ENCODE peak calls at places on chromosome 6, in six cellular contexts. B is activated T-cell treated with anti-CD3 and anti-CD28 coated beads for 48 hours, X is Kasumi-1, H is cardiac fibroblast, W is IMR-90, F is left cardiac atrium. P is an unnamed sample.

GRCh38 chr6:5305968-5306626 is 44.8 kb downstream of the FARS2 start:
- DNase-seq in B (no peak), H (peak; percentile 36), X (no peak), F (no peak), W (peak; percentile 39), P (no peak)

GRCh38 chr6:85451586-85452306 is 1.9 kb downstream of the NT5E start:
- DNase-seq in B (no peak), H (no peak), X (no peak), W (no peak), F (no peak), P (no peak)

GRCh38 chr6:15793288-15793687 is 130.5 kb upstream of the DTNBP1 start:
- DNase-seq in B (no peak), H (no peak), X (no peak), W (peak; percentile 35), F (no peak), P (no peak)

GRCh38 chr6:25169551-25170335 is 109.4 kb upstream of the CARMIL1 start:
- DNase-seq in X (no peak), W (peak; percentile 60), F (no peak), H (peak; percentile 38), B (no peak), P (no peak)

GRCh38 chr6:163529605-163530004 is 115.1 kb downstream of the QKI start:
- DNase-seq in X (no peak), B (no peak), H (peak; percentile 93), W (peak; percentile 92), F (no peak), P (no peak)

GRCh38 chr6:6686748-6687601 is 98.5 kb downstream of the LY86 start:
- DNase-seq in X (peak; percentile 93), F (peak; percentile 93), W (no peak), B (peak; percentile 5), H (peak; percentile 74), P (no peak)

GRCh38 chr6:26020291-26020982 is 57.8 kb downstream of the TRIM38 start:
- DNase-seq in H (peak; percentile 96), B (peak; percentile 62), F (peak; percentile 81), W (peak; percentile 95), X (peak; percentile 94), P (peak; percentile 95)

GRCh38 chr6:118918326-118918725 is 16.6 kb downstream of the MCM9 start:
- DNase-seq in W (peak; percentile 34), B (no peak), H (no peak), F (no peak), X (no peak), P (no peak)

GRCh38 chr6:153108320-153108719 is 22.8 kb downstream of the RGS17 start:
- DNase-seq in F (no peak), B (no peak), W (no peak), X (no peak), H (peak; percentile 54), P (no peak)

GRCh38 chr6:160215232-160215631 is 43.4 kb downstream of the SLC22A2 start:
- DNase-seq in X (no peak), B (no peak), W (no peak), H (peak; percentile 77), F (no peak), P (no peak)

GRCh38 chr6:72643214-72643613 is 21.4 kb downstream of the KCNQ5 start:
- DNase-seq in H (no peak), X (no peak), W (no peak), B (no peak), F (no peak), P (no peak)

GRCh38 chr6:89689732-89690131 is 51.2 kb upstream of the LYRM2 start:
- DNase-seq in X (peak; percentile 65), F (no peak), W (no peak), H (no peak), B (no peak), P (no peak)

GRCh38 chr6:148593130-148593812 is 153.6 kb upstream of the UST start:
- DNase-seq in H (peak; percentile 62), W (peak; percentile 30), X (no peak), B (no peak), F (peak; percentile 32), P (no peak)

GRCh38 chr6:167331565-167331964 is 6.7 kb downstream of the TTLL2 start:
- DNase-seq in B (no peak), F (no peak), W (no peak), H (no peak), X (no peak), P (no peak)

GRCh38 chr6:18595774-18596528 is 208.8 kb downstream of the RNF144B start:
- DNase-seq in W (peak; percentile 63), B (peak; percentile 15), X (peak; percentile 45), H (peak; percentile 79), F (peak; percentile 44), P (peak; percentile 48)

GRCh38 chr6:19988555-19988954 is 151.4 kb downstream of the ID4 start:
- DNase-seq in W (peak; percentile 9), H (peak; percentile 13), X (peak; percentile 20), F (no peak), B (no peak), P (peak; percentile 11)

GRCh38 chr6:31092238-31092637 is 20.1 kb downstream of the C6orf15 start:
- DNase-seq in X (no peak), W (no peak), F (no peak), B (no peak), H (no peak), P (no peak)